ENCODE peak calls at places on chromosomes 5 and 9, in eight cellular contexts. R, J, G, K, N, L, W and U are unnamed samples.
A peak's percentile ranks its signal among the peaks of the same experiment; 100 is the strongest.

GRCh38 chr9:109182550-109182939 is 15.5 kb upstream of the FRRS1L start:
- DNase-seq in R (no peak), L (no peak), J (no peak), N (no peak), G (no peak), W (no peak), K (no peak), U (no peak)

GRCh38 chr5:77850536-77851228 is 74.5 kb upstream of the TBCA start:
- DNase-seq in W (no peak), K (no peak), R (no peak), J (no peak), N (no peak), G (no peak), L (no peak), U (peak; percentile 62)

GRCh38 chr9:134585746-134586706 is 55.6 kb upstream of the COL5A1 start:
- DNase-seq in W (no peak), L (no peak), R (no peak), G (no peak), J (no peak), K (peak; percentile 45), N (no peak), U (no peak)

GRCh38 chr9:136081113-136081825 is 13.8 kb downstream of the NACC2 start:
- DNase-seq in J (no peak), L (no peak), K (no peak), W (peak; percentile 37), R (no peak), N (no peak), G (no peak), U (no peak)

GRCh38 chr9:90326219-90326618 is 316.4 kb downstream of the DIRAS2 start:
- DNase-seq in K (no peak), R (no peak), J (no peak), L (no peak), W (no peak), G (no peak), N (no peak), U (no peak)

GRCh38 chr5:175520321-175520720 is 42.0 kb downstream of the SFXN1 start:
- DNase-seq in G (no peak), J (no peak), N (no peak), K (no peak), L (no peak), R (no peak), W (no peak), U (no peak)

GRCh38 chr5:172052454-172053236 is 46.2 kb upstream of the FBXW11 start:
- DNase-seq in R (no peak), K (no peak), W (no peak), N (no peak), L (no peak), J (no peak), G (no peak), U (no peak)

GRCh38 chr9:13718539-13718938 is 439.0 kb upstream of the MPDZ start:
- DNase-seq in J (peak; percentile 55), W (no peak), L (no peak), R (no peak), G (no peak), K (peak; percentile 71), N (no peak), U (no peak)

GRCh38 chr5:76332102-76332501 is 71.0 kb upstream of the IQGAP2 start:
- DNase-seq in J (no peak), K (no peak), G (no peak), W (no peak), R (no peak), L (no peak), N (peak; percentile 61), U (no peak)

GRCh38 chr9:6498982-6499381 is 86.0 kb downstream of the UHRF2 start:
- DNase-seq in R (no peak), L (no peak), W (no peak), G (no peak), K (peak; percentile 3), N (no peak), J (no peak), U (no peak)

GRCh38 chr9:136327313-136327971 is at the start of gene GPSM1:
- DNase-seq in N (peak; percentile 80), L (no peak), J (no peak), R (no peak), K (peak; percentile 38), W (peak; percentile 94), G (no peak), U (peak; percentile 63)

GRCh38 chr9:4704129-4704528 is 24.8 kb downstream of the CDC37L1 start:
- DNase-seq in K (peak; percentile 35), G (no peak), W (no peak), R (no peak), N (no peak), J (no peak), L (no peak), U (no peak)

GRCh38 chr5:157561105-157561504 is 14.5 kb downstream of the ADAM19 start:
- DNase-seq in G (no peak), J (no peak), W (no peak), R (no peak), N (no peak), K (no peak), L (no peak), U (no peak)

GRCh38 chr5:157566902-157567489 is 8.6 kb downstream of the ADAM19 start:
- DNase-seq in W (no peak), N (no peak), K (no peak), J (no peak), L (no peak), R (no peak), G (no peak), U (no peak)

GRCh38 chr5:157562111-157562581 is 13.4 kb downstream of the ADAM19 start:
- DNase-seq in R (no peak), G (no peak), N (no peak), K (no peak), W (no peak), J (no peak), L (no peak), U (peak; percentile 27)

GRCh38 chr5:157563373-157564148 is 12.0 kb downstream of the ADAM19 start:
- DNase-seq in G (no peak), J (peak; percentile 15), L (no peak), K (peak; percentile 77), R (no peak), W (peak; percentile 49), N (no peak), U (no peak)

GRCh38 chr5:157564149-157564711 is 11.3 kb downstream of the ADAM19 start:
- DNase-seq in J (no peak), K (no peak), N (no peak), W (no peak), R (no peak), G (no peak), L (no peak), U (no peak)
- TF ChIP-seq CTCF in J (no peak), K (no peak), N (no peak), W (no peak), R (no peak), G (peak; percentile 53), L (no peak), U (no peak)

DNA sequence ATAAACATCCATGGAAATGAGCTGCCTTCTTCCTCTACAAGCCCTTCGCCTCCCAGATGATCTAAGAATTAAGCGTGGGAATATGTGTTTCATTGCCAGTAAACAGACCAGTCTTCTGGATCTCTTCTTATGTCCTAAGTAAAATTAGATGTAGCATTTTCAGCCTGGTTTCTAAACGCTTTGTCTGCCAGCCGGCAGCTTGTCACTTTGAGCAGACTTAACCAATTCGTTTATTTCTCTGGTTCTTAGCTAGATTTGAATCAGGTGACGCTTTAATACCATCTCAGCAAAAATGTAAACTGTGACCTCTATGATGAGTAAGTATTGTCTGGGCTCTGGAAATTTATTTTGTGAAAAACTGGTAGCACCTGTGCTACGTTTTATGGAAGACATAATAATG is 380.7 kb upstream of the NUDT12 start:
- DNase-seq in J (no peak), W (peak; percentile 51), G (no peak), N (no peak), R (no peak), K (no peak), L (no peak), U (no peak)
- H3K9me2 ChIP-seq in J (peaks cover 8% of the 10 kb centered on the region), W (peaks cover 2% of the 10 kb centered on the region), G (no peaks in the 10 kb centered on the region), N (no peaks in the 10 kb centered on the region), R (no peaks in the 10 kb centered on the region), K (no peaks in the 10 kb centered on the region), L (no peaks in the 10 kb centered on the region), U (no peaks in the 10 kb centered on the region)

DNA sequence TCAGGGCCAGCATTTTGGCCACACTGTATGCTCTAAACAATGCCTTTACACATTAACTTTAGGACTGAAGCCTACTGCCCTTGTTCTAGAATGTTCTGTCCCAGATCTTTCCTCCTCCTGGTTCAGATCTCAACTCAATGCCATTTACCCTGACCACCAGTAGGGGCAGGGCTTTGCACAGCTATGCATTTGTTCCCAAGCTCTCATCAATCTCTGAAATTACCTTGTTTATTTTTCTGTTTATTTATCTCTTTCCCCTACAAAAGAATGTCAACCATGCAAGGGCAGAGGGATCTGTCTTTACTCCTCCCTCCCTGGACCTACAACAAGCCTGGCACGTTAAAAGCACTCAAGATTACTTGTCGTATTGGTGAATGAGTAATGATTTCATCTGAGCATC is 612.9 kb downstream of the BNC2 start:
- DNase-seq in N (no peak), J (no peak), G (no peak), K (peak; percentile 20), W (no peak), R (no peak), L (no peak), U (peak; percentile 28)
- TF ChIP-seq CTCF in N (peak; percentile 39), J (peak; percentile 48), G (peak; percentile 56), K (peak; percentile 56), W (peak; percentile 56), R (peak; percentile 44), L (peak; percentile 15), U (peak; percentile 61)

GRCh38 chr5:30502277-30502676 is 691.2 kb upstream of the CDH6 start:
- DNase-seq in J (no peak), W (no peak), K (peak; percentile 78), N (no peak), R (no peak), L (no peak), G (no peak), U (no peak)
- H3K9me2 ChIP-seq in J (no peaks in the 10 kb centered on the region), W (no peaks in the 10 kb centered on the region), K (no peaks in the 10 kb centered on the region), N (no peaks in the 10 kb centered on the region), R (no peaks in the 10 kb centered on the region), L (no peaks in the 10 kb centered on the region), G (no peaks in the 10 kb centered on the region), U (no peaks in the 10 kb centered on the region)

GRCh38 chr5:17443333-17444125 is 54.5 kb upstream of the TAF11L2 start:
- DNase-seq in W (no peak), G (no peak), N (no peak), R (no peak), L (no peak), J (no peak), K (no peak), U (peak; percentile 30)
- TF ChIP-seq CTCF in W (no peak), G (no peak), N (no peak), R (no peak), L (no peak), J (no peak), K (no peak), U (no peak)

GRCh38 chr9:133563286-133564213 is 29.0 kb downstream of the ADAMTSL2 start:
- DNase-seq in L (no peak), W (peak; percentile 75), K (peak; percentile 16), R (no peak), J (no peak), N (peak; percentile 75), G (no peak), U (no peak)
- H3K9me2 ChIP-seq in L (no peaks in the 10 kb centered on the region), W (no peaks in the 10 kb centered on the region), K (no peaks in the 10 kb centered on the region), R (no peaks in the 10 kb centered on the region), J (no peaks in the 10 kb centered on the region), N (no peaks in the 10 kb centered on the region), G (no peaks in the 10 kb centered on the region), U (no peaks in the 10 kb centered on the region)